ENCODE peak calls at places on chromosomes 1 and 21, in four cellular contexts. One of them, this sample, is unnamed.

GRCh38 chr1:170696591-170697337 is 32.8 kb downstream of the PRRX1 start:
- DNase-seq in GM12892: no peak
- DNase-seq in WTC11: no peak
- DNase-seq in HTR-8/SVneo: no peak
- DNase-seq in this sample: no peak

GRCh38 chr21:45299864-45300785 is 12.4 kb upstream of the POFUT2 start:
- DNase-seq in HTR-8/SVneo: no peak
- DNase-seq in WTC11: no peak
- DNase-seq in GM12892: no peak
- DNase-seq in this sample: no peak

GRCh38 chr1:13512472-13512871 is 1.3 kb downstream of the LRRC38 start:
- DNase-seq in WTC11: no peak
- DNase-seq in HTR-8/SVneo: no peak
- DNase-seq in GM12892: no peak
- DNase-seq in this sample: no peak

GRCh38 chr1:186849824-186850223 is 21.1 kb downstream of the PLA2G4A start:
- DNase-seq in HTR-8/SVneo: no peak
- DNase-seq in GM12892: no peak
- DNase-seq in WTC11: no peak
- DNase-seq in this sample: no peak

GRCh38 chr1:210123924-210124589 is 108.5 kb upstream of the SERTAD4 start:
- DNase-seq in GM12892: no peak
- DNase-seq in WTC11: no peak
- DNase-seq in HTR-8/SVneo: peak
- DNase-seq in this sample: no peak

GRCh38 chr1:147720557-147720956 is 39.8 kb downstream of the GJA5 start:
- DNase-seq in GM12892: no peak
- DNase-seq in WTC11: no peak
- DNase-seq in HTR-8/SVneo: no peak
- DNase-seq in this sample: no peak

GRCh38 chr1:14614326-14614725 is 15.8 kb downstream of the KAZN start:
- DNase-seq in GM12892: no peak
- DNase-seq in HTR-8/SVneo: no peak
- DNase-seq in WTC11: no peak
- DNase-seq in this sample: no peak

GRCh38 chr1:18899363-18900049 is 2.8 kb downstream of the ALDH4A1 start:
- DNase-seq in WTC11: no peak
- DNase-seq in HTR-8/SVneo: no peak
- DNase-seq in GM12892: no peak
- DNase-seq in this sample: no peak

GRCh38 chr1:99559166-99559565 is 86.7 kb upstream of the PALMD start:
- DNase-seq in WTC11: no peak
- DNase-seq in GM12892: no peak
- DNase-seq in HTR-8/SVneo: no peak
- DNase-seq in this sample: no peak

GRCh38 chr1:7640350-7640749 is 130.7 kb upstream of the VAMP3 start:
- DNase-seq in WTC11: no peak
- DNase-seq in HTR-8/SVneo: no peak
- DNase-seq in GM12892: no peak
- DNase-seq in this sample: no peak

GRCh38 chr1:68542586-68542985 is 45.7 kb upstream of the DEPDC1 start:
- DNase-seq in GM12892: no peak
- DNase-seq in HTR-8/SVneo: peak
- DNase-seq in WTC11: no peak
- DNase-seq in this sample: no peak

GRCh38 chr1:20124451-20125057 is 5.2 kb upstream of the PLA2G2D start:
- DNase-seq in WTC11: no peak
- DNase-seq in HTR-8/SVneo: peak
- DNase-seq in GM12892: no peak
- DNase-seq in this sample: no peak

GRCh38 chr1:39497570-39497969 is 6.1 kb downstream of the BMP8A start:
- DNase-seq in GM12892: no peak
- DNase-seq in WTC11: no peak
- DNase-seq in HTR-8/SVneo: no peak
- DNase-seq in this sample: no peak

GRCh38 chr21:45820171-45821091 is 161.1 kb upstream of the COL6A1 start:
- DNase-seq in HTR-8/SVneo: peak
- DNase-seq in GM12892: peak
- DNase-seq in WTC11: peak
- DNase-seq in this sample: peak

GRCh38 chr1:28518745-28519341 is 13.0 kb downstream of the RCC1 start:
- DNase-seq in HTR-8/SVneo: no peak
- DNase-seq in WTC11: no peak
- DNase-seq in GM12892: no peak
- DNase-seq in this sample: peak

GRCh38 chr21:25080706-25081495 is 526.4 kb downstream of the MRPL39 start:
- DNase-seq in HTR-8/SVneo: no peak
- DNase-seq in GM12892: no peak
- DNase-seq in WTC11: no peak
- DNase-seq in this sample: no peak

GRCh38 chr1:84504580-84505021 is 1.6 kb upstream of the SPATA1 start:
- DNase-seq in HTR-8/SVneo: peak
- DNase-seq in GM12892: no peak
- DNase-seq in WTC11: no peak
- DNase-seq in this sample: no peak

GRCh38 chr1:41498809-41499208 is 14.3 kb upstream of the EDN2 start:
- DNase-seq in HTR-8/SVneo: peak
- DNase-seq in GM12892: no peak
- DNase-seq in WTC11: no peak
- DNase-seq in this sample: no peak

GRCh38 chr1:164765557-164765956 is 206.6 kb downstream of the PBX1 start:
- DNase-seq in GM12892: no peak
- DNase-seq in WTC11: no peak
- DNase-seq in HTR-8/SVneo: no peak
- DNase-seq in this sample: no peak

GRCh38 chr1:17066530-17067426 is 12.9 kb upstream of the SDHB start:
- DNase-seq in WTC11: no peak
- DNase-seq in GM12892: no peak
- DNase-seq in HTR-8/SVneo: no peak
- DNase-seq in this sample: no peak

GRCh38 chr1:4602536-4603316 is 51.7 kb upstream of the AJAP1 start:
- DNase-seq in HTR-8/SVneo: no peak
- DNase-seq in GM12892: no peak
- DNase-seq in WTC11: no peak
- DNase-seq in this sample: no peak

This sample was measured in GM19239.